ENCODE peak calls at places on chromosomes 13 and 19, in five cellular contexts. L is iPS-NIHi11; O is stimulated activated CD8-positive, alpha-beta memory T cell treated with anti-CD3 and anti-CD28 coated beads, Interleukin-7, amount 100 ng/mL, for 48 hours; Z is gastrocnemius medialis; N is sciatic nerve. T is an unnamed sample.

GRCh38 chr19:34253711-34254551 is 423 bp upstream of the GARRE1 start:
- DNase-seq in L (no peak), O (peak; percentile 68), Z (no peak), N (peak; percentile 95), T (peak; percentile 98)

GRCh38 chr13:100694722-100695644 is 20.4 kb upstream of the TMTC4 start:
- DNase-seq in L (peak; percentile 79), O (no peak), Z (no peak), N (no peak), T (peak; percentile 60)

GRCh38 chr19:44692379-44692721 is 6.6 kb upstream of the CEACAM16 start:
- DNase-seq in L (no peak), O (no peak), Z (no peak), N (no peak), T (no peak)

GRCh38 chr19:21202865-21203494 is 61.1 kb downstream of the ZNF431 start:
- DNase-seq in L (peak; percentile 76), O (no peak), Z (no peak), N (no peak), T (no peak)

GRCh38 chr13:43116242-43116641 is 92.9 kb downstream of the DNAJC15 start:
- DNase-seq in L (peak; percentile 23), O (no peak), Z (no peak), N (no peak), T (no peak)

GRCh38 chr19:49533551-49534488 is 6.0 kb downstream of the RCN3 start:
- DNase-seq in L (peak; percentile 84), O (peak; percentile 56), Z (peak; percentile 61), N (peak; percentile 91), T (peak; percentile 94)

GRCh38 chr13:108816381-108816780 is 187.0 kb downstream of the MYO16 start:
- DNase-seq in L (no peak), O (no peak), Z (no peak), N (no peak), T (no peak)

GRCh38 chr13:99968521-99969367 is 2.8 kb downstream of the ZIC5 start:
- DNase-seq in L (no peak), O (no peak), Z (no peak), N (peak; percentile 44), T (no peak)

GRCh38 chr19:37007587-37008220 is 70.5 kb upstream of the ZNF420 start:
- DNase-seq in L (no peak), O (peak; percentile 1), Z (no peak), N (no peak), T (peak; percentile 81)

GRCh38 chr19:50838239-50838638 is 4.9 kb upstream of the KLK15 start:
- DNase-seq in L (peak; percentile 64), O (no peak), Z (no peak), N (no peak), T (no peak)

GRCh38 chr19:47107201-47107952 is 6.2 kb downstream of the ZC3H4 start:
- DNase-seq in L (no peak), O (no peak), Z (no peak), N (no peak), T (peak; percentile 27)

GRCh38 chr19:37999309-38000213 is 92.6 kb downstream of the SIPA1L3 start:
- DNase-seq in L (no peak), O (no peak), Z (peak; percentile 22), N (peak; percentile 80), T (no peak)

GRCh38 chr13:46639033-46639981 is 86.3 kb downstream of the LRCH1 start:
- DNase-seq in L (no peak), O (no peak), Z (no peak), N (no peak), T (no peak)

GRCh38 chr19:45553464-45553863 is 31.1 kb downstream of the OPA3 start:
- DNase-seq in L (peak; percentile 59), O (no peak), Z (no peak), N (no peak), T (no peak)

GRCh38 chr19:35153701-35154534 is 617 bp upstream of the FXYD5 start:
- DNase-seq in L (peak; percentile 76), O (peak; percentile 53), Z (no peak), N (no peak), T (peak; percentile 91)

GRCh38 chr19:33646306-33646705 is 24.6 kb downstream of the CHST8 start:
- DNase-seq in L (no peak), O (no peak), Z (no peak), N (no peak), T (peak; percentile 16)

GRCh38 chr13:24858953-24859352 is 95.0 kb downstream of the RNF17 start:
- DNase-seq in L (no peak), O (no peak), Z (no peak), N (no peak), T (no peak)

GRCh38 chr13:42355118-42355840 is 83.3 kb downstream of the AKAP11 start:
- DNase-seq in L (no peak), O (no peak), Z (no peak), N (no peak), T (no peak)

GRCh38 chr13:60044321-60044720 is 119.4 kb downstream of the DIAPH3 start:
- DNase-seq in L (no peak), O (no peak), Z (no peak), N (no peak), T (no peak)

GRCh38 chr13:28539625-28540286 is 44.8 kb upstream of the FLT1 start:
- DNase-seq in L (no peak), O (no peak), Z (no peak), N (no peak), T (no peak)

GRCh38 chr19:17687857-17688784 is at the start of gene UNC13A:
- DNase-seq in L (peak; percentile 94), O (peak; percentile 16), Z (no peak), N (no peak), T (peak; percentile 75)

GRCh38 chr19:29795882-29796523 is 15.8 kb upstream of the CCNE1 start:
- DNase-seq in L (no peak), O (no peak), Z (no peak), N (no peak), T (peak; percentile 55)

GRCh38 chr19:35211545-35212230 is 16.9 kb downstream of the FAM187B start:
- DNase-seq in L (no peak), O (peak; percentile 38), Z (peak; percentile 22), N (peak; percentile 64), T (peak; percentile 93)

GRCh38 chr13:21813844-21814243 is 143.0 kb downstream of the FGF9 start:
- DNase-seq in L (no peak), O (no peak), Z (no peak), N (no peak), T (no peak)

GRCh38 chr19:33373701-33374405 is at the start of gene CEBPG:
- DNase-seq in L (peak; percentile 78), O (peak; percentile 31), Z (no peak), N (peak; percentile 66), T (no peak)

GRCh38 chr19:38441660-38442348 is 8.3 kb downstream of the RYR1 start:
- DNase-seq in L (peak; percentile 77), O (no peak), Z (no peak), N (no peak), T (no peak)

GRCh38 chr13:113616281-113616906 is 31.8 kb downstream of the TFDP1 start:
- DNase-seq in L (no peak), O (no peak), Z (no peak), N (no peak), T (no peak)

GRCh38 chr13:24215732-24216131 is 55.2 kb downstream of the SPATA13 start:
- DNase-seq in L (no peak), O (no peak), Z (no peak), N (no peak), T (no peak)

T was measured in spleen.